ENCODE peak calls at places on chromosomes 1 and 21, in seven cellular contexts. Z, P, A, U, V, R and E are unnamed samples.

GRCh38 chr1:42815938-42816599 is 853 bp upstream of the ERMAP start:
- DNase-seq in R (no peak), Z (peak; percentile 3), U (no peak), P (no peak), V (peak; percentile 11), A (peak; percentile 11), E (no peak)

GRCh38 chr1:205313681-205314308 is 7.8 kb downstream of the NUAK2 start:
- DNase-seq in V (peak; percentile 79), A (peak; percentile 70), P (peak; percentile 28), R (peak; percentile 30), Z (no peak), U (peak; percentile 48), E (peak; percentile 55)

GRCh38 chr1:199029401-199029800 is 390.6 kb downstream of the PTPRC start:
- DNase-seq in U (no peak), V (no peak), P (no peak), Z (peak; percentile 9), A (no peak), R (no peak), E (no peak)

GRCh38 chr1:183040600-183040999 is 17.4 kb downstream of the LAMC1 start:
- DNase-seq in A (no peak), Z (no peak), V (no peak), R (no peak), P (no peak), U (no peak), E (no peak)

GRCh38 chr1:233082778-233083550 is 132.6 kb downstream of the NTPCR start:
- DNase-seq in V (peak; percentile 21), Z (no peak), U (no peak), A (no peak), R (no peak), P (no peak), E (no peak)

GRCh38 chr1:113488576-113489177 is 98.4 kb downstream of the MAGI3 start:
- DNase-seq in V (no peak), U (no peak), A (no peak), R (no peak), Z (peak; percentile 1), P (no peak), E (no peak)

GRCh38 chr1:110286564-110286963 is 52.6 kb upstream of the RBM15 start:
- DNase-seq in A (no peak), R (no peak), V (peak; percentile 55), Z (no peak), U (no peak), P (no peak), E (no peak)

GRCh38 chr1:220990417-220991337 is 111.4 kb downstream of the HLX start:
- DNase-seq in P (no peak), U (no peak), Z (peak; percentile 79), A (peak; percentile 81), R (no peak), V (no peak), E (no peak)

GRCh38 chr1:152374451-152374850 is 14.6 kb upstream of the FLG2 start:
- DNase-seq in V (no peak), R (no peak), Z (no peak), A (no peak), U (peak; percentile 18), P (no peak), E (no peak)

GRCh38 chr1:220458936-220459335 is 69.0 kb upstream of the MARK1 start:
- DNase-seq in A (no peak), U (no peak), Z (peak; percentile 48), R (no peak), P (no peak), V (no peak), E (no peak)

GRCh38 chr1:101043776-101044175 is 18.2 kb upstream of the DPH5 start:
- DNase-seq in Z (no peak), R (no peak), P (no peak), A (peak; percentile 28), V (no peak), U (no peak), E (no peak)

GRCh38 chr1:207822602-207823451 is 71.0 kb downstream of the CD46 start:
- DNase-seq in Z (peak; percentile 76), V (peak; percentile 97), A (peak; percentile 37), U (peak; percentile 82), R (peak; percentile 94), P (no peak), E (peak; percentile 67)

GRCh38 chr1:51188230-51188629 is 47.8 kb upstream of the RNF11 start:
- DNase-seq in U (no peak), Z (no peak), P (no peak), V (no peak), A (no peak), R (no peak), E (no peak)

GRCh38 chr1:245952383-245952989 is 554.6 kb downstream of the SMYD3 start:
- DNase-seq in V (peak; percentile 51), A (no peak), U (no peak), R (no peak), P (no peak), Z (no peak), E (no peak)

GRCh38 chr1:51928896-51929295 is 50.4 kb upstream of the NRDC start:
- DNase-seq in U (no peak), V (no peak), Z (no peak), R (no peak), A (no peak), P (no peak), E (no peak)

GRCh38 chr1:160315359-160315758 is 27.7 kb downstream of the COPA start:
- DNase-seq in U (no peak), Z (no peak), V (no peak), P (no peak), R (no peak), A (no peak), E (no peak)

GRCh38 chr1:108644984-108645383 is 15.9 kb downstream of the HENMT1 start:
- DNase-seq in Z (no peak), A (no peak), U (no peak), P (no peak), R (no peak), V (no peak), E (no peak)

GRCh38 chr1:70583522-70583921 is 172.5 kb downstream of the CTH start:
- DNase-seq in U (no peak), Z (no peak), R (no peak), V (no peak), A (no peak), P (no peak), E (no peak)

GRCh38 chr1:12760256-12760795 is 13.2 kb upstream of the PRAMEF12 start:
- DNase-seq in P (no peak), V (peak; percentile 9), R (no peak), Z (peak; percentile 23), A (no peak), U (no peak), E (no peak)

GRCh38 chr1:47683402-47683801 is 245.6 kb downstream of the FOXD2 start:
- DNase-seq in V (no peak), Z (no peak), R (no peak), U (no peak), A (no peak), P (no peak), E (no peak)

GRCh38 chr1:205360891-205361290 is 4.2 kb upstream of the KLHDC8A start:
- DNase-seq in U (no peak), V (no peak), P (no peak), Z (no peak), A (no peak), R (no peak), E (no peak)

GRCh38 chr1:2468540-2468939 is 7.5 kb upstream of the PLCH2 start:
- DNase-seq in A (no peak), Z (no peak), R (no peak), U (no peak), P (no peak), V (no peak), E (no peak)

GRCh38 chr1:23910553-23911246 is 2.5 kb downstream of the CNR2 start:
- DNase-seq in A (no peak), U (no peak), P (no peak), Z (no peak), R (no peak), V (peak; percentile 93), E (no peak)

GRCh38 chr1:228365321-228366061 is 41.1 kb downstream of the TRIM11 start:
- DNase-seq in A (no peak), V (no peak), R (peak; percentile 10), U (peak; percentile 7), Z (no peak), P (no peak), E (no peak)

GRCh38 chr21:46060596-46061061 is 37.3 kb upstream of the COL6A2 start:
- DNase-seq in U (peak; percentile 75), V (peak; percentile 12), R (peak; percentile 93), P (no peak), A (peak; percentile 99), Z (peak; percentile 84), E (no peak)

GRCh38 chr1:223225061-223225460 is 82.0 kb upstream of the TLR5 start:
- DNase-seq in A (no peak), P (no peak), R (no peak), V (no peak), U (no peak), Z (no peak), E (no peak)

GRCh38 chr1:44695671-44696070 is 21.2 kb downstream of the ARMH1 start:
- DNase-seq in A (no peak), R (no peak), Z (no peak), V (no peak), U (no peak), P (no peak), E (no peak)

GRCh38 chr1:108125312-108126138 is 74.6 kb downstream of the SLC25A24 start:
- DNase-seq in Z (peak; percentile 82), V (peak; percentile 82), R (peak; percentile 45), U (no peak), P (peak; percentile 47), A (peak; percentile 84), E (peak; percentile 42)

GRCh38 chr21:14120091-14120734 is 90.5 kb downstream of the LIPI start:
- DNase-seq in U (no peak), R (no peak), P (no peak), V (peak; percentile 75), A (no peak), Z (peak; percentile 66), E (no peak)
- TF ChIP-seq CTCF in U (peak; percentile 66), R (peak; percentile 14), P (peak; percentile 51), V (peak; percentile 82), A (peak; percentile 34), Z (peak; percentile 63), E (no peak)

GRCh38 chr1:41417335-41417682 is 56.1 kb downstream of the FOXO6 start:
- DNase-seq in Z (no peak), V (no peak), P (no peak), R (no peak), U (no peak), A (no peak), E (no peak)
- TF ChIP-seq CTCF in Z (no peak), V (no peak), P (no peak), R (no peak), U (peak; percentile 31), A (no peak), E (no peak)

DNA sequence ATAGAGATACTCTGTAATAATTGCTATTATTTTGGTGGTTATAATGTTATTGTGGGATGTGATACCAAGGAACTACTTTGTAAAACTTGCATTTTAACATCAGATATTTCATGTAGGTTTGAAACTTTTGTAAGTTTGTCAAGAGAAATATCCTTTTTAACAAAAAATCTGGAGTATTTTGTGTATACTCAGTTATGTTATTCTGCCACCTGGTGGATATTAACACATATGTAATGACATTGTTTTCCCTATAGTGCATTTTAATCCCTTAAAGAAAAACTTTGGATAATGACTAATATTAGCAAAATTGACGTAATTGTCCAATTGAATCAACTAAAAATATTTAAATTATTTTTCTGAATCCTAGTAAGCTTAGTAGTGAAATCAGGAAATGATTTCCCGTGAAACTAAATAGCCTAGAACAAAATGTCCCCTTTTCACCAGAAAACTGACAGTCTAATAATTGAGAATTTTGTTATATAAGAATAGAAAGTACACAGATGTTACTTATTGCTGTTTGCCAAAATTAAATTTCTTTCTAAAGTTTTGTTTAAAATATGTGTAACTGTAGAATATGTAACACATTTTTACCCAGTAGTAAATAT is 39.6 kb downstream of the KCTD3 start:
- DNase-seq in Z (peak; percentile 50), R (no peak), V (no peak), P (no peak), U (no peak), A (peak; percentile 54), E (no peak)
- TF ChIP-seq CTCF in Z (peak; percentile 68), R (no peak), V (peak; percentile 23), P (peak; percentile 62), U (peak; percentile 59), A (no peak), E (peak; percentile 23)

GRCh38 chr1:155003766-155004351 is 1.3 kb downstream of the ZBTB7B start:
- DNase-seq in U (peak; percentile 80), P (no peak), R (peak; percentile 77), V (peak; percentile 86), Z (peak; percentile 80), A (peak; percentile 61), E (no peak)
- TF ChIP-seq CTCF in U (no peak), P (peak; percentile 3), R (no peak), V (no peak), Z (no peak), A (no peak), E (no peak)